ENCODE peak calls at places on chromosomes 7 and 10, in nine cellular contexts. G, S, M, R, D, Q, K, F and L are unnamed samples. For H3K27me3 and H3K36me3, the result is how much of the 10 kb centered on the place peaks cover.

GRCh38 chr10:72173635-72174296 is 42.0 kb upstream of the ANAPC16 start:
- DNase-seq in G (no peak), S (no peak), M (no peak), R (no peak), D (no peak), Q (no peak), K (no peak), F (no peak), L (no peak)

GRCh38 chr10:128476845-128477244 is 350.6 kb upstream of the MKI67 start:
- DNase-seq in G (no peak), S (no peak), M (no peak), R (no peak), D (no peak), Q (no peak), K (no peak), F (no peak), L (no peak)

GRCh38 chr7:153381275-153382119 is 621.9 kb downstream of the ACTR3B start:
- DNase-seq in G (peak), S (peak), M (peak), R (no peak), D (no peak), Q (no peak), K (no peak), F (no peak), L (peak)

GRCh38 chr7:25537678-25538375 is 309.5 kb upstream of the NPVF start:
- DNase-seq in G (no peak), S (no peak), M (no peak), R (no peak), D (no peak), Q (no peak), K (no peak), F (no peak), L (no peak)

GRCh38 chr10:131818510-131819234 is 82.1 kb upstream of the PPP2R2D start:
- DNase-seq in G (no peak), S (peak), M (no peak), R (peak), D (peak), Q (no peak), K (no peak), F (no peak), L (peak)

GRCh38 chr10:58515296-58515956 is 2.8 kb downstream of the BICC1 start:
- DNase-seq in G (no peak), S (no peak), M (no peak), R (no peak), D (no peak), Q (no peak), K (no peak), F (no peak), L (no peak)

GRCh38 chr7:43164757-43165156 is 52.3 kb downstream of the HECW1 start:
- DNase-seq in G (no peak), S (no peak), M (no peak), R (no peak), D (no peak), Q (peak), K (no peak), F (no peak), L (no peak)

GRCh38 chr10:11609492-11610093 is 1.9 kb downstream of the USP6NL start:
- DNase-seq in G (no peak), S (no peak), M (no peak), R (no peak), D (no peak), Q (no peak), K (no peak), F (no peak), L (no peak)

GRCh38 chr7:100079024-100079560 is 2.4 kb downstream of the ZNF3 start:
- DNase-seq in G (no peak), S (no peak), M (no peak), R (peak), D (no peak), Q (no peak), K (no peak), F (no peak), L (no peak)

GRCh38 chr10:43846968-43847367 is 198.3 kb upstream of the ZNF32 start:
- DNase-seq in G (no peak), S (no peak), M (no peak), R (no peak), D (no peak), Q (no peak), K (no peak), F (no peak), L (no peak)

GRCh38 chr7:116786791-116787443 is 75.5 kb upstream of the CAPZA2 start:
- DNase-seq in G (peak), S (no peak), M (no peak), R (no peak), D (no peak), Q (no peak), K (no peak), F (no peak), L (peak)

GRCh38 chr7:77979219-77979618 is 180.6 kb downstream of the PHTF2 start:
- DNase-seq in G (no peak), S (no peak), M (no peak), R (no peak), D (no peak), Q (no peak), K (no peak), F (no peak), L (no peak)

GRCh38 chr10:12975906-12976305 is 25.6 kb downstream of the CCDC3 start:
- DNase-seq in G (no peak), S (no peak), M (no peak), R (no peak), D (peak), Q (no peak), K (no peak), F (no peak), L (no peak)

GRCh38 chr10:42551582-42552187 is 86.7 kb downstream of the ZNF33B start:
- DNase-seq in G (no peak), S (no peak), M (no peak), R (no peak), D (no peak), Q (no peak), K (no peak), F (no peak), L (no peak)

GRCh38 chr7:32077806-32078205 is 7.6 kb upstream of the PDE1C start:
- DNase-seq in G (no peak), S (no peak), M (no peak), R (no peak), D (no peak), Q (no peak), K (no peak), F (no peak), L (no peak)

GRCh38 chr10:43040482-43041256 is 36.2 kb upstream of the RET start:
- DNase-seq in G (no peak), S (peak), M (no peak), R (peak), D (peak), Q (no peak), K (no peak), F (no peak), L (no peak)

GRCh38 chr10:8331896-8332729 is 277.6 kb downstream of the GATA3 start:
- DNase-seq in G (peak), S (peak), M (peak), R (peak), D (no peak), Q (peak), K (peak), F (peak), L (peak)

GRCh38 chr10:25678666-25679065 is 255.4 kb upstream of the MYO3A start:
- DNase-seq in G (no peak), S (no peak), M (no peak), R (no peak), D (no peak), Q (no peak), K (no peak), F (no peak), L (no peak)

GRCh38 chr10:120460776-120461175 is 3.7 kb downstream of the PLPP4 start:
- DNase-seq in G (no peak), S (no peak), M (no peak), R (no peak), D (no peak), Q (peak), K (no peak), F (no peak), L (no peak)

GRCh38 chr10:97713351-97713827 is at the start of gene MARVELD1:
- DNase-seq in G (no peak), S (no peak), M (peak), R (peak), D (peak), Q (no peak), K (no peak), F (peak), L (peak)

GRCh38 chr7:158649279-158649678 is 55.3 kb downstream of the NCAPG2 start:
- DNase-seq in G (no peak), S (no peak), M (no peak), R (no peak), D (no peak), Q (peak), K (no peak), F (no peak), L (no peak)

GRCh38 chr10:9814285-9814866 is 1203.3 kb upstream of the CELF2 start:
- DNase-seq in G (no peak), S (no peak), M (no peak), R (no peak), D (no peak), Q (no peak), K (no peak), F (no peak), L (no peak)

GRCh38 chr10:91700788-91701444 is 68.0 kb upstream of the PPP1R3C start:
- DNase-seq in G (no peak), S (no peak), M (no peak), R (no peak), D (no peak), Q (no peak), K (no peak), F (no peak), L (no peak)

GRCh38 chr7:111091623-111092370 is 870 bp downstream of the LRRN3 start:
- DNase-seq in G (no peak), S (no peak), M (no peak), R (no peak), D (no peak), Q (no peak), K (no peak), F (no peak), L (no peak)

GRCh38 chr7:20362574-20363253 is 32.0 kb downstream of the ITGB8 start:
- DNase-seq in G (no peak), S (no peak), M (no peak), R (no peak), D (no peak), Q (no peak), K (no peak), F (no peak), L (no peak)

GRCh38 chr10:89207181-89207800 is at the start of gene CH25H:
- DNase-seq in G (peak), S (peak), M (peak), R (peak), D (peak), Q (no peak), K (peak), F (peak), L (peak)

GRCh38 chr10:12768156-12768731 is 233.3 kb downstream of the CCDC3 start:
- DNase-seq in G (no peak), S (no peak), M (no peak), R (no peak), D (no peak), Q (peak), K (no peak), F (no peak), L (peak)

GRCh38 chr10:125016123-125016522 is 74.2 kb downstream of the ZRANB1 start:
- DNase-seq in G (no peak), S (no peak), M (no peak), R (no peak), D (no peak), Q (no peak), K (no peak), F (no peak), L (no peak)

GRCh38 chr10:31644931-31645633 is 283.5 kb downstream of the ARHGAP12 start:
- DNase-seq in G (no peak), S (no peak), M (no peak), R (no peak), D (no peak), Q (no peak), K (no peak), F (no peak), L (no peak)

GRCh38 chr7:127251458-127252379 is 1.0 kb downstream of the GRM8 start:
- DNase-seq in G (peak), S (no peak), M (peak), R (peak), D (no peak), Q (no peak), K (peak), F (no peak), L (peak)

GRCh38 chr7:127252380-127252718 is 392 bp downstream of the GRM8 start:
- DNase-seq in G (no peak), S (no peak), M (no peak), R (no peak), D (no peak), Q (no peak), K (no peak), F (no peak), L (peak)

GRCh38 chr7:127253289-127254162 is 785 bp upstream of the GRM8 start:
- DNase-seq in G (peak), S (peak), M (peak), R (peak), D (peak), Q (no peak), K (peak), F (peak), L (peak)

GRCh38 chr7:127254163-127254684 is 1.5 kb upstream of the GRM8 start:
- DNase-seq in G (no peak), S (no peak), M (no peak), R (no peak), D (no peak), Q (no peak), K (no peak), F (no peak), L (no peak)

GRCh38 chr7:127252736-127253288 is at the start of gene GRM8:
- DNase-seq in G (peak), S (peak), M (peak), R (peak), D (no peak), Q (no peak), K (peak), F (peak), L (peak)
- H3K27me3 ChIP-seq in G (under half), S (half or more), M (under half), R (under half), D (half or more), Q (half or more), K (under half), F (under half), L (half or more)

GRCh38 chr7:128770238-128770637 is 5.4 kb downstream of the OPN1SW start:
- DNase-seq in G (no peak), S (no peak), M (no peak), R (no peak), D (no peak), Q (no peak), K (no peak), F (no peak), L (no peak)
- H3K36me3 ChIP-seq in G (under half), S (under half), M (under half), R (under half), D (half or more), Q (under half), K (under half), F (under half), L (under half)

DNA sequence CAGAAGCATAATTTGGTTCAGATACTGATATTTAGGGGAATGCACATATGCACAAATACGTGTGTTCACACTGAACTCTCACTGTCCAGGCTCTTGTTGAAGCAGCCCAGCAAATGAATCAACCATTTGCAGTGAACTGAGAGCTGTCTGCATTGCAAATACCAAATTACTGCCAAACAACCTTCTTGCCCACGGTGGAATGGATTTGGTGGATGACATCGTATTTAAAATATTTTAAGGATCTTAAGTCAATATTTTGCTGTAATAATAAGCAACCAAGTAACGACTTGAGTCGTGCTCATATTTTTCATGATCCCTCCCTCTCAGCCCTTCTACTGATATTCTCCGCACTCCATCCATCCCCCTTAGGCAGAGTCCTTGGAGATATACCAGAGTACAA is 107.9 kb upstream of the FEZF1 start:
- DNase-seq in G (no peak), S (no peak), M (no peak), R (no peak), D (no peak), Q (no peak), K (no peak), F (no peak), L (no peak)
- H3K4me3 ChIP-seq in G (no peak), S (no peak), M (no peak), R (no peak), D (no peak), Q (no peak), K (no peak), F (no peak), L (no peak)

DNA sequence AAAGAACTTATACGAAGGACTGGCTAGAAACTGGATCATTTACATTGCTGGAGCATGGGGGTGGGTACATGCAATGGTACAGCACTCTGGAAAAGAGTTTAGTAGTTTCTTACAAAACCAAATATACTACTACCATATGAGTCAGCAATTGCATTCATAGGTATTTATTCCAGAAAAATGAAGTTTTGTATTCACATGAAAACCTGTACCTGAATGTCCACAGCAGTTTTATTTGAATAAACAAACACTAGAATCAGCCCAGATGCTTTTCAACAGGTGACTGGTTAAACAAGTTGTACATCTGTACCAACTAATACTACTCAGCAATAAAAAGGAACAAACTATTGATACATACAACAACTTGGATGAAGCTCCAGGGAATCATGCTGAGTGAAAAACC is 3.4 kb downstream of the SCIN start:
- DNase-seq in G (no peak), S (no peak), M (no peak), R (no peak), D (no peak), Q (no peak), K (no peak), F (no peak), L (no peak)
- H3K27me3 ChIP-seq in G (under half), S (under half), M (under half), R (under half), D (under half), Q (under half), K (under half), F (under half), L (under half)

DNA sequence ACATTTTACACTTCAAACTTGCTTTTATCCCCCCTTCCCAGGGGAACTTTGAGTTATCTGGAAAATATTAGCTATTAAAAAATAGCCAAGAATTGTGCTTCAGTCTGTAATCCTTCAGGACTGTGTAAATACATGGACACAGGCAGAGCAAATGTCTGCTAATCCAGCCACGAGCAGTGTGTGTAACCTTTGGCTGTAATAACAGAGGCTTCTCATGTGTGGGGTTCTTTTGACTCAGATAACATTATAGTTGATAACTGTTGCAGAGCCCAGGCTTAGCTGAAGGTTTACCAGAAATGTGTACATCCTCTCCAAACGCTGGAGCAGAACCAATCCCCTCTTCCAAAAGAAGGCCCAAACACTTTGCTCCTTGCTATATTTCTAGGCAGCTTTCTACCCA is 4.6 kb downstream of the ASB4 start:
- DNase-seq in G (no peak), S (no peak), M (no peak), R (no peak), D (no peak), Q (no peak), K (no peak), F (no peak), L (no peak)
- H3K36me3 ChIP-seq in G (under half), S (under half), M (under half), R (under half), D (under half), Q (under half), K (under half), F (under half), L (under half)

DNA sequence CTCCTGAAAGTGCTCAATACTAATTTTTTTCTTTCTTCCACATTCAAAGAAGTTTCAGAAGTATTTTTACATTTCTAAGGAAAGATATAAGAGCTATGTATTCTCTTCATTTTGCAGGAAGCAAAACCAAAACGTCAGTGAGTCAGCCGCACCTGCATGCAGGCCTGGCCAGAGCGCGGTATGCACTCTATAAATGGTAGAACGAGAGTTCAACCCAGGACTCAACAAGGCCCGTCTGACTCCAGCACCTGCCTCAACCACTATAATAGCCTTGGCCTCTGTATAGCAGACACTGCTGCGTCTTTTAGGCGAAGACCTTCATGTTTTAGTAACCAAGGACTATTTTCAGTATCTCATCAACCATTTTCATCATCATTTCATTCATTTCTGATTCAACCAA is 113.2 kb downstream of the KMT2E start:
- DNase-seq in G (peak), S (no peak), M (no peak), R (no peak), D (no peak), Q (no peak), K (no peak), F (no peak), L (no peak)
- H3K4me3 ChIP-seq in G (peak), S (no peak), M (no peak), R (no peak), D (no peak), Q (no peak), K (no peak), F (no peak), L (no peak)

GRCh38 chr10:49781247-49781646 is 19.1 kb upstream of the OGDHL start:
- DNase-seq in G (no peak), S (no peak), M (no peak), R (no peak), D (no peak), Q (no peak), K (no peak), F (no peak), L (no peak)

GRCh38 chr10:49778197-49778596 is 16.1 kb upstream of the OGDHL start:
- DNase-seq in G (no peak), S (no peak), M (no peak), R (no peak), D (no peak), Q (no peak), K (no peak), F (no peak), L (no peak)

GRCh38 chr10:49776851-49777250 is 14.7 kb upstream of the OGDHL start:
- DNase-seq in G (no peak), S (no peak), M (no peak), R (no peak), D (no peak), Q (no peak), K (no peak), F (no peak), L (no peak)
- H3K27me3 ChIP-seq in G (under half), S (under half), M (under half), R (under half), D (under half), Q (under half), K (under half), F (under half), L (under half)

GRCh38 chr10:865257-865656 is 66.2 kb downstream of the LARP4B start:
- DNase-seq in G (no peak), S (no peak), M (no peak), R (no peak), D (no peak), Q (no peak), K (no peak), F (no peak), L (peak)

GRCh38 chr10:855671-856070 is 75.8 kb downstream of the LARP4B start:
- DNase-seq in G (no peak), S (no peak), M (no peak), R (no peak), D (no peak), Q (no peak), K (no peak), F (no peak), L (no peak)

GRCh38 chr10:855079-855478 is 76.4 kb downstream of the LARP4B start:
- DNase-seq in G (no peak), S (no peak), M (no peak), R (no peak), D (no peak), Q (no peak), K (no peak), F (no peak), L (no peak)

GRCh38 chr10:856405-857157 is 74.9 kb downstream of the LARP4B start:
- DNase-seq in G (no peak), S (no peak), M (no peak), R (no peak), D (no peak), Q (no peak), K (no peak), F (no peak), L (no peak)

GRCh38 chr10:860519-860918 is 71.0 kb downstream of the LARP4B start:
- DNase-seq in G (no peak), S (no peak), M (no peak), R (no peak), D (no peak), Q (no peak), K (no peak), F (no peak), L (no peak)
- H3K36me3 ChIP-seq in G (under half), S (under half), M (under half), R (under half), D (under half), Q (under half), K (under half), F (under half), L (under half)

DNA sequence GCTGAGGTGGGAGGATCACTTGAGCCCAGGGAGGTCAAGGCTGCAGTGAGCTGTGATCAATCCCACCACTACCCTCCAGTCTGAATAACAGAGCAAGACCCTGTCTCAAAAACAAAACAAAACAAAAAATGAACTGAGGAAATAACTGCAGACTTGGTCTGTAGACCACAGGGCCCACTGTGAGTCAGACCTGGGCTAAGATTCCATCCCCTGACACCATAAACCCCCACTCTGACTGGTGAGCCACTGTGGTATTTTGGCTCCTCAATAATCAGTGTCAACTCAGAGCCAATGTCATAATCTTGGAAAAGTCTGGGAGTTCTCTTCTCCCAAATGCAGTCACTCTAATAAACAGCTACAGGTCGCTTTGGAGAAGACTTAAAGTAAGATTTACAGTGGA is 24.0 kb upstream of the ERCC6 start:
- DNase-seq in G (no peak), S (no peak), M (no peak), R (no peak), D (no peak), Q (no peak), K (no peak), F (no peak), L (no peak)
- H3K4me3 ChIP-seq in G (no peak), S (no peak), M (no peak), R (no peak), D (no peak), Q (no peak), K (no peak), F (no peak), L (no peak)